ENCODE peak calls at places on chromosomes 4 and X, in five cellular contexts. One of them, this sample, is unnamed.

GRCh38 chrX:136541294-136541693 is 9.3 kb downstream of the VGLL1 start:
- DNase-seq in activated CD4-positive, alpha-beta T cell treated with anti-CD3 and anti-CD28 coated beads, Interleukin-2, amount 10 ng/mL, durations not matched to agents 7 days and 5 days: no peak
- DNase-seq in kidney tubule cell: no peak
- DNase-seq in stimulated activated CD8-positive, alpha-beta memory T cell treated with anti-CD3 and anti-CD28 coated beads, Interleukin-15, amount 100 ng/mL, for 24 hours: no peak
- DNase-seq in GM04504: no peak
- DNase-seq in this sample: no peak

GRCh38 chr4:105613326-105613725 is 60.9 kb downstream of the ARHGEF38 start:
- DNase-seq in activated CD4-positive, alpha-beta T cell treated with anti-CD3 and anti-CD28 coated beads, Interleukin-2, amount 10 ng/mL, durations not matched to agents 7 days and 5 days: no peak
- DNase-seq in kidney tubule cell: peak
- DNase-seq in stimulated activated CD8-positive, alpha-beta memory T cell treated with anti-CD3 and anti-CD28 coated beads, Interleukin-15, amount 100 ng/mL, for 24 hours: no peak
- DNase-seq in GM04504: no peak
- DNase-seq in this sample: no peak

GRCh38 chrX:29470029-29470428 is 745.3 kb upstream of the MAGEB2 start:
- DNase-seq in activated CD4-positive, alpha-beta T cell treated with anti-CD3 and anti-CD28 coated beads, Interleukin-2, amount 10 ng/mL, durations not matched to agents 7 days and 5 days: no peak
- DNase-seq in kidney tubule cell: no peak
- DNase-seq in stimulated activated CD8-positive, alpha-beta memory T cell treated with anti-CD3 and anti-CD28 coated beads, Interleukin-15, amount 100 ng/mL, for 24 hours: no peak
- DNase-seq in GM04504: no peak
- DNase-seq in this sample: no peak

GRCh38 chrX:104136241-104137019 is 20.4 kb downstream of the SLC25A53 start:
- DNase-seq in activated CD4-positive, alpha-beta T cell treated with anti-CD3 and anti-CD28 coated beads, Interleukin-2, amount 10 ng/mL, durations not matched to agents 7 days and 5 days: peak
- DNase-seq in kidney tubule cell: peak
- DNase-seq in stimulated activated CD8-positive, alpha-beta memory T cell treated with anti-CD3 and anti-CD28 coated beads, Interleukin-15, amount 100 ng/mL, for 24 hours: no peak
- DNase-seq in GM04504: peak
- DNase-seq in this sample: peak

GRCh38 chr4:57378766-57379165 is 268.6 kb upstream of the IGFBP7 start:
- DNase-seq in activated CD4-positive, alpha-beta T cell treated with anti-CD3 and anti-CD28 coated beads, Interleukin-2, amount 10 ng/mL, durations not matched to agents 7 days and 5 days: no peak
- DNase-seq in kidney tubule cell: peak
- DNase-seq in stimulated activated CD8-positive, alpha-beta memory T cell treated with anti-CD3 and anti-CD28 coated beads, Interleukin-15, amount 100 ng/mL, for 24 hours: no peak
- DNase-seq in GM04504: no peak
- DNase-seq in this sample: no peak

GRCh38 chr4:66647468-66647867 is 897.8 kb downstream of the CENPC start:
- DNase-seq in activated CD4-positive, alpha-beta T cell treated with anti-CD3 and anti-CD28 coated beads, Interleukin-2, amount 10 ng/mL, durations not matched to agents 7 days and 5 days: no peak
- DNase-seq in kidney tubule cell: no peak
- DNase-seq in stimulated activated CD8-positive, alpha-beta memory T cell treated with anti-CD3 and anti-CD28 coated beads, Interleukin-15, amount 100 ng/mL, for 24 hours: no peak
- DNase-seq in GM04504: no peak
- DNase-seq in this sample: no peak

GRCh38 chr4:86033171-86033570 is 326.7 kb downstream of the MAPK10 start:
- DNase-seq in activated CD4-positive, alpha-beta T cell treated with anti-CD3 and anti-CD28 coated beads, Interleukin-2, amount 10 ng/mL, durations not matched to agents 7 days and 5 days: no peak
- DNase-seq in kidney tubule cell: no peak
- DNase-seq in stimulated activated CD8-positive, alpha-beta memory T cell treated with anti-CD3 and anti-CD28 coated beads, Interleukin-15, amount 100 ng/mL, for 24 hours: no peak
- DNase-seq in GM04504: peak
- DNase-seq in this sample: no peak

GRCh38 chrX:122363112-122363511 is 821.0 kb upstream of the GRIA3 start:
- DNase-seq in activated CD4-positive, alpha-beta T cell treated with anti-CD3 and anti-CD28 coated beads, Interleukin-2, amount 10 ng/mL, durations not matched to agents 7 days and 5 days: no peak
- DNase-seq in kidney tubule cell: no peak
- DNase-seq in stimulated activated CD8-positive, alpha-beta memory T cell treated with anti-CD3 and anti-CD28 coated beads, Interleukin-15, amount 100 ng/mL, for 24 hours: no peak
- DNase-seq in GM04504: no peak
- DNase-seq in this sample: no peak

GRCh38 chrX:12978205-12979010 is 3.5 kb downstream of the TMSB4X start:
- DNase-seq in activated CD4-positive, alpha-beta T cell treated with anti-CD3 and anti-CD28 coated beads, Interleukin-2, amount 10 ng/mL, durations not matched to agents 7 days and 5 days: peak
- DNase-seq in kidney tubule cell: peak
- DNase-seq in stimulated activated CD8-positive, alpha-beta memory T cell treated with anti-CD3 and anti-CD28 coated beads, Interleukin-15, amount 100 ng/mL, for 24 hours: no peak
- DNase-seq in GM04504: peak
- DNase-seq in this sample: peak

GRCh38 chr4:825969-826330 is at the start of gene CPLX1:
- DNase-seq in activated CD4-positive, alpha-beta T cell treated with anti-CD3 and anti-CD28 coated beads, Interleukin-2, amount 10 ng/mL, durations not matched to agents 7 days and 5 days: no peak
- DNase-seq in kidney tubule cell: peak
- DNase-seq in stimulated activated CD8-positive, alpha-beta memory T cell treated with anti-CD3 and anti-CD28 coated beads, Interleukin-15, amount 100 ng/mL, for 24 hours: no peak
- DNase-seq in GM04504: no peak
- DNase-seq in this sample: no peak

GRCh38 chr4:184408021-184408710 is 66.2 kb downstream of the IRF2 start:
- DNase-seq in activated CD4-positive, alpha-beta T cell treated with anti-CD3 and anti-CD28 coated beads, Interleukin-2, amount 10 ng/mL, durations not matched to agents 7 days and 5 days: no peak
- DNase-seq in kidney tubule cell: peak
- DNase-seq in stimulated activated CD8-positive, alpha-beta memory T cell treated with anti-CD3 and anti-CD28 coated beads, Interleukin-15, amount 100 ng/mL, for 24 hours: no peak
- DNase-seq in GM04504: no peak
- DNase-seq in this sample: no peak

GRCh38 chrX:69556094-69557011 is 52.2 kb downstream of the NALF2 start:
- DNase-seq in activated CD4-positive, alpha-beta T cell treated with anti-CD3 and anti-CD28 coated beads, Interleukin-2, amount 10 ng/mL, durations not matched to agents 7 days and 5 days: no peak
- DNase-seq in kidney tubule cell: peak
- DNase-seq in stimulated activated CD8-positive, alpha-beta memory T cell treated with anti-CD3 and anti-CD28 coated beads, Interleukin-15, amount 100 ng/mL, for 24 hours: no peak
- DNase-seq in GM04504: no peak
- DNase-seq in this sample: no peak

GRCh38 chr4:76571274-76571673 is 136.2 kb downstream of the SHROOM3 start:
- DNase-seq in activated CD4-positive, alpha-beta T cell treated with anti-CD3 and anti-CD28 coated beads, Interleukin-2, amount 10 ng/mL, durations not matched to agents 7 days and 5 days: no peak
- DNase-seq in kidney tubule cell: no peak
- DNase-seq in stimulated activated CD8-positive, alpha-beta memory T cell treated with anti-CD3 and anti-CD28 coated beads, Interleukin-15, amount 100 ng/mL, for 24 hours: no peak
- DNase-seq in GM04504: no peak
- DNase-seq in this sample: no peak

GRCh38 chr4:4937926-4938325 is 78.5 kb downstream of the MSX1 start:
- DNase-seq in activated CD4-positive, alpha-beta T cell treated with anti-CD3 and anti-CD28 coated beads, Interleukin-2, amount 10 ng/mL, durations not matched to agents 7 days and 5 days: no peak
- DNase-seq in kidney tubule cell: no peak
- DNase-seq in stimulated activated CD8-positive, alpha-beta memory T cell treated with anti-CD3 and anti-CD28 coated beads, Interleukin-15, amount 100 ng/mL, for 24 hours: no peak
- DNase-seq in GM04504: no peak
- DNase-seq in this sample: no peak

GRCh38 chrX:20742106-20742505 is 475.4 kb upstream of the RPS6KA3 start:
- DNase-seq in activated CD4-positive, alpha-beta T cell treated with anti-CD3 and anti-CD28 coated beads, Interleukin-2, amount 10 ng/mL, durations not matched to agents 7 days and 5 days: no peak
- DNase-seq in kidney tubule cell: peak
- DNase-seq in stimulated activated CD8-positive, alpha-beta memory T cell treated with anti-CD3 and anti-CD28 coated beads, Interleukin-15, amount 100 ng/mL, for 24 hours: no peak
- DNase-seq in GM04504: peak
- DNase-seq in this sample: no peak

GRCh38 chrX:38465686-38466085 is 95.7 kb upstream of the TSPAN7 start:
- DNase-seq in activated CD4-positive, alpha-beta T cell treated with anti-CD3 and anti-CD28 coated beads, Interleukin-2, amount 10 ng/mL, durations not matched to agents 7 days and 5 days: no peak
- DNase-seq in kidney tubule cell: no peak
- DNase-seq in stimulated activated CD8-positive, alpha-beta memory T cell treated with anti-CD3 and anti-CD28 coated beads, Interleukin-15, amount 100 ng/mL, for 24 hours: no peak
- DNase-seq in GM04504: no peak
- DNase-seq in this sample: no peak

GRCh38 chr4:79913581-79913980 is 159.4 kb downstream of the ANTXR2 start:
- DNase-seq in activated CD4-positive, alpha-beta T cell treated with anti-CD3 and anti-CD28 coated beads, Interleukin-2, amount 10 ng/mL, durations not matched to agents 7 days and 5 days: no peak
- DNase-seq in kidney tubule cell: peak
- DNase-seq in stimulated activated CD8-positive, alpha-beta memory T cell treated with anti-CD3 and anti-CD28 coated beads, Interleukin-15, amount 100 ng/mL, for 24 hours: no peak
- DNase-seq in GM04504: peak
- DNase-seq in this sample: no peak

GRCh38 chr4:80788798-80789197 is 241.7 kb upstream of the BMP3 start:
- DNase-seq in activated CD4-positive, alpha-beta T cell treated with anti-CD3 and anti-CD28 coated beads, Interleukin-2, amount 10 ng/mL, durations not matched to agents 7 days and 5 days: no peak
- DNase-seq in kidney tubule cell: no peak
- DNase-seq in stimulated activated CD8-positive, alpha-beta memory T cell treated with anti-CD3 and anti-CD28 coated beads, Interleukin-15, amount 100 ng/mL, for 24 hours: no peak
- DNase-seq in GM04504: no peak
- DNase-seq in this sample: no peak

GRCh38 chr4:40570348-40571077 is 59.2 kb downstream of the RBM47 start:
- DNase-seq in activated CD4-positive, alpha-beta T cell treated with anti-CD3 and anti-CD28 coated beads, Interleukin-2, amount 10 ng/mL, durations not matched to agents 7 days and 5 days: no peak
- DNase-seq in kidney tubule cell: no peak
- DNase-seq in stimulated activated CD8-positive, alpha-beta memory T cell treated with anti-CD3 and anti-CD28 coated beads, Interleukin-15, amount 100 ng/mL, for 24 hours: no peak
- DNase-seq in GM04504: no peak
- DNase-seq in this sample: no peak

GRCh38 chrX:39869846-39870601 is 227.7 kb downstream of the BCOR start:
- DNase-seq in activated CD4-positive, alpha-beta T cell treated with anti-CD3 and anti-CD28 coated beads, Interleukin-2, amount 10 ng/mL, durations not matched to agents 7 days and 5 days: peak
- DNase-seq in kidney tubule cell: peak
- DNase-seq in stimulated activated CD8-positive, alpha-beta memory T cell treated with anti-CD3 and anti-CD28 coated beads, Interleukin-15, amount 100 ng/mL, for 24 hours: peak
- DNase-seq in GM04504: no peak
- DNase-seq in this sample: peak

GRCh38 chr4:142817442-142817841 is 28.7 kb downstream of the INPP4B start:
- DNase-seq in activated CD4-positive, alpha-beta T cell treated with anti-CD3 and anti-CD28 coated beads, Interleukin-2, amount 10 ng/mL, durations not matched to agents 7 days and 5 days: peak
- DNase-seq in kidney tubule cell: peak
- DNase-seq in stimulated activated CD8-positive, alpha-beta memory T cell treated with anti-CD3 and anti-CD28 coated beads, Interleukin-15, amount 100 ng/mL, for 24 hours: no peak
- DNase-seq in GM04504: peak
- DNase-seq in this sample: peak

GRCh38 chr4:174157106-174157607 is 126.3 kb downstream of the FBXO8 start:
- DNase-seq in activated CD4-positive, alpha-beta T cell treated with anti-CD3 and anti-CD28 coated beads, Interleukin-2, amount 10 ng/mL, durations not matched to agents 7 days and 5 days: no peak
- DNase-seq in kidney tubule cell: no peak
- DNase-seq in stimulated activated CD8-positive, alpha-beta memory T cell treated with anti-CD3 and anti-CD28 coated beads, Interleukin-15, amount 100 ng/mL, for 24 hours: no peak
- DNase-seq in GM04504: no peak
- DNase-seq in this sample: no peak

GRCh38 chr4:113935190-113935589 is 44.3 kb downstream of the ARSJ start:
- DNase-seq in activated CD4-positive, alpha-beta T cell treated with anti-CD3 and anti-CD28 coated beads, Interleukin-2, amount 10 ng/mL, durations not matched to agents 7 days and 5 days: no peak
- DNase-seq in kidney tubule cell: no peak
- DNase-seq in stimulated activated CD8-positive, alpha-beta memory T cell treated with anti-CD3 and anti-CD28 coated beads, Interleukin-15, amount 100 ng/mL, for 24 hours: no peak
- DNase-seq in GM04504: no peak
- DNase-seq in this sample: no peak

GRCh38 chr4:151427268-151427667 is 18.3 kb downstream of the FHIP1A start:
- DNase-seq in activated CD4-positive, alpha-beta T cell treated with anti-CD3 and anti-CD28 coated beads, Interleukin-2, amount 10 ng/mL, durations not matched to agents 7 days and 5 days: no peak
- DNase-seq in kidney tubule cell: no peak
- DNase-seq in stimulated activated CD8-positive, alpha-beta memory T cell treated with anti-CD3 and anti-CD28 coated beads, Interleukin-15, amount 100 ng/mL, for 24 hours: no peak
- DNase-seq in GM04504: no peak
- DNase-seq in this sample: no peak

GRCh38 chrX:42714981-42715688 is 62.8 kb downstream of the PPP1R2C start:
- DNase-seq in activated CD4-positive, alpha-beta T cell treated with anti-CD3 and anti-CD28 coated beads, Interleukin-2, amount 10 ng/mL, durations not matched to agents 7 days and 5 days: peak
- DNase-seq in kidney tubule cell: peak
- DNase-seq in stimulated activated CD8-positive, alpha-beta memory T cell treated with anti-CD3 and anti-CD28 coated beads, Interleukin-15, amount 100 ng/mL, for 24 hours: no peak
- DNase-seq in GM04504: no peak
- DNase-seq in this sample: peak

GRCh38 chrX:24643116-24643515 is 4.0 kb downstream of the PCYT1B start:
- DNase-seq in activated CD4-positive, alpha-beta T cell treated with anti-CD3 and anti-CD28 coated beads, Interleukin-2, amount 10 ng/mL, durations not matched to agents 7 days and 5 days: no peak
- DNase-seq in kidney tubule cell: no peak
- DNase-seq in stimulated activated CD8-positive, alpha-beta memory T cell treated with anti-CD3 and anti-CD28 coated beads, Interleukin-15, amount 100 ng/mL, for 24 hours: no peak
- DNase-seq in GM04504: no peak
- DNase-seq in this sample: no peak

GRCh38 chrX:1392376-1393130 is 640 bp upstream of the SLC25A6 start:
- DNase-seq in activated CD4-positive, alpha-beta T cell treated with anti-CD3 and anti-CD28 coated beads, Interleukin-2, amount 10 ng/mL, durations not matched to agents 7 days and 5 days: no peak
- DNase-seq in kidney tubule cell: peak
- DNase-seq in stimulated activated CD8-positive, alpha-beta memory T cell treated with anti-CD3 and anti-CD28 coated beads, Interleukin-15, amount 100 ng/mL, for 24 hours: peak
- DNase-seq in GM04504: peak
- DNase-seq in this sample: no peak